ENCODE peak calls at places on chromosomes 4 and X, in eight cellular contexts. V, X, W, C, G, D, H and Z are unnamed samples.

GRCh38 chr4:138835833-138836521 is 179.6 kb upstream of the NOCT start:
- DNase-seq in H (peak; percentile 29), D (no peak), C (no peak), X (no peak), V (no peak), G (no peak), W (peak; percentile 21), Z (no peak)

GRCh38 chrX:49991718-49992117 is 69.3 kb downstream of the CLCN5 start:
- DNase-seq in V (no peak), G (no peak), W (no peak), C (no peak), D (no peak), H (no peak), X (no peak), Z (no peak)

GRCh38 chr4:5711479-5712184 is 631 bp downstream of the EVC start:
- DNase-seq in C (peak; percentile 49), X (no peak), H (peak; percentile 52), W (peak; percentile 33), V (no peak), D (no peak), G (peak; percentile 25), Z (peak; percentile 9)

GRCh38 chrX:87626996-87627395 is 109.4 kb downstream of the KLHL4 start:
- DNase-seq in H (no peak), D (no peak), V (no peak), X (no peak), W (no peak), C (no peak), G (no peak), Z (no peak)

GRCh38 chr4:78205601-78206000 is 148.5 kb downstream of the FRAS1 start:
- DNase-seq in C (peak; percentile 15), V (no peak), G (no peak), X (no peak), D (no peak), H (no peak), W (no peak), Z (no peak)

GRCh38 chr4:20603671-20604313 is 96.5 kb upstream of the PACRGL start:
- DNase-seq in G (no peak), D (no peak), X (no peak), W (peak; percentile 37), H (peak; percentile 70), C (no peak), V (no peak), Z (peak; percentile 70)

GRCh38 chr4:7434766-7435150 is at the start of gene PSAPL1:
- DNase-seq in V (no peak), D (no peak), G (peak; percentile 81), C (peak; percentile 43), W (no peak), H (peak; percentile 61), X (no peak), Z (peak; percentile 84)

GRCh38 chrX:102968216-102968615 is 31.1 kb downstream of the RAB40AL start:
- DNase-seq in H (no peak), C (no peak), W (no peak), V (no peak), D (no peak), X (no peak), G (no peak), Z (peak; percentile 28)

GRCh38 chr4:150297861-150298474 is 219.7 kb downstream of the DCLK2 start:
- DNase-seq in H (peak; percentile 82), W (peak; percentile 75), V (no peak), C (peak; percentile 40), D (no peak), X (no peak), G (no peak), Z (no peak)

GRCh38 chr4:39446842-39447573 is 11.7 kb downstream of the RPL9 start:
- DNase-seq in H (peak; percentile 76), G (peak; percentile 77), D (no peak), X (peak; percentile 47), V (peak; percentile 38), W (no peak), C (peak; percentile 80), Z (no peak)

GRCh38 chr4:47842985-47843384 is 5.1 kb upstream of the CORIN start:
- DNase-seq in D (no peak), H (no peak), X (no peak), W (no peak), G (no peak), V (no peak), C (no peak), Z (no peak)

GRCh38 chr4:87006531-87007344 is 71.9 kb downstream of the AFF1 start:
- DNase-seq in C (peak; percentile 93), W (peak; percentile 88), G (peak; percentile 97), X (peak; percentile 81), H (peak; percentile 98), D (peak; percentile 79), V (peak; percentile 82), Z (peak; percentile 82)

GRCh38 chr4:186566068-186566467 is 10.7 kb upstream of the MTNR1A start:
- DNase-seq in D (no peak), V (no peak), W (no peak), X (no peak), H (no peak), G (no peak), C (no peak), Z (no peak)

GRCh38 chrX:110915120-110915519 is 119.5 kb upstream of the CHRDL1 start:
- DNase-seq in X (no peak), C (no peak), G (no peak), H (peak; percentile 2), V (no peak), W (no peak), D (no peak), Z (no peak)

GRCh38 chrX:71909956-71910355 is 689 bp upstream of the NHSL2 start:
- DNase-seq in D (no peak), H (no peak), V (no peak), G (no peak), X (no peak), C (peak; percentile 56), W (peak; percentile 21), Z (no peak)

GRCh38 chr4:7275067-7275466 is 82.7 kb downstream of the SORCS2 start:
- DNase-seq in V (no peak), W (no peak), D (no peak), C (no peak), G (no peak), H (no peak), X (no peak), Z (no peak)

GRCh38 chr4:1249148-1249730 is 309 bp upstream of the CTBP1 start:
- DNase-seq in W (peak; percentile 95), G (peak; percentile 92), H (peak; percentile 94), V (peak; percentile 72), C (peak; percentile 68), D (peak; percentile 87), X (peak; percentile 85), Z (peak; percentile 77)

GRCh38 chrX:149453030-149453429 is 52.1 kb downstream of the IDS start:
- DNase-seq in H (peak; percentile 37), D (no peak), G (no peak), X (no peak), C (no peak), V (no peak), W (no peak), Z (peak; percentile 2)

GRCh38 chrX:71183341-71183740 is 38.7 kb downstream of the NLGN3 start:
- DNase-seq in D (no peak), C (no peak), X (no peak), H (peak; percentile 24), V (no peak), G (no peak), W (no peak), Z (no peak)